ENCODE peak calls at places on chromosomes 7 and 10, in eight cellular contexts. J is sciatic nerve; Z is stimulated activated CD8-positive, alpha-beta memory T cell treated with anti-CD3 and anti-CD28 coated beads, Interleukin-15, amount 100 ng/mL, for 48 hours; S is stimulated activated CD4-positive, alpha-beta T cell treated with anti-CD3 and anti-CD28 coated beads, Interleukin-12 subunit alpha, Interleukin-12 subunit beta, amount 100 ng/mL, for 24 hours; U is AG04449; M is RWPE1; X is central memory CD4-positive, alpha-beta T cell; C is aorta. L is an unnamed sample.
A peak's percentile ranks its signal among the peaks of the same experiment; 100 is the strongest.

GRCh38 chr7:86929293-86930109 is 130.0 kb downstream of the ELAPOR2 start:
- DNase-seq in S (no peak), U (no peak), M (no peak), J (no peak), X (no peak), Z (no peak), C (no peak), L (no peak)

GRCh38 chr7:158818325-158819213 is 10.7 kb downstream of the ESYT2 start:
- DNase-seq in J (peak; percentile 82), U (peak; percentile 83), C (peak; percentile 94), X (peak; percentile 87), S (peak; percentile 37), Z (peak; percentile 53), M (peak; percentile 82), L (peak; percentile 85)

GRCh38 chr7:128906001-128906765 is 4.3 kb downstream of the KCP start:
- DNase-seq in J (peak; percentile 36), X (no peak), Z (no peak), S (no peak), C (no peak), M (no peak), U (no peak), L (no peak)

GRCh38 chr7:66507764-66508296 is 120.9 kb upstream of the KCTD7 start:
- DNase-seq in X (no peak), U (no peak), C (no peak), Z (no peak), J (no peak), M (no peak), S (no peak), L (no peak)

GRCh38 chr7:117785431-117785830 is 87.8 kb downstream of the CTTNBP2 start:
- DNase-seq in M (no peak), J (no peak), X (no peak), S (no peak), U (no peak), Z (no peak), C (no peak), L (no peak)

GRCh38 chr10:127886371-127887051 is 6.2 kb downstream of the CLRN3 start:
- DNase-seq in J (no peak), U (no peak), X (no peak), M (no peak), Z (no peak), C (no peak), S (no peak), L (no peak)

GRCh38 chr7:52500796-52501195 is 534.6 kb upstream of the POM121L12 start:
- DNase-seq in U (no peak), M (peak; percentile 73), Z (no peak), C (no peak), S (no peak), J (no peak), X (no peak), L (no peak)

GRCh38 chr7:122482212-122482611 is 177.7 kb upstream of the FEZF1 start:
- DNase-seq in J (no peak), S (no peak), C (no peak), X (no peak), U (no peak), Z (no peak), M (no peak), L (no peak)

GRCh38 chr7:50552921-50553320 is 12.3 kb downstream of the DDC start:
- DNase-seq in J (no peak), X (no peak), S (no peak), C (no peak), Z (no peak), U (no peak), M (peak; percentile 26), L (no peak)

L was measured in activated CD4-positive, alpha-beta memory T cell treated with anti-CD3 and anti-CD28 coated beads for 36 hours.